ENCODE peak calls at places on chromosomes 6 and 20, in nine cellular contexts. J is CD8-positive, alpha-beta T cell; Z is Daoy; L is gastrocnemius medialis; Q is foreskin fibroblast; A is amniotic stem cell; C is fibroblast of the conjunctiva; H is CD4-positive, alpha-beta memory T cell; O is GM04504. B is an unnamed sample.

GRCh38 chr6:38345586-38345985 is 294.1 kb downstream of the BTBD9 start:
- DNase-seq in L (no peak), Q (no peak), J (no peak), A (no peak), O (no peak), H (no peak), Z (no peak), C (no peak), B (no peak)

GRCh38 chr6:169812257-169812644 is 60.8 kb downstream of the ERMARD start:
- DNase-seq in A (no peak), O (no peak), L (no peak), H (no peak), J (no peak), Z (no peak), Q (no peak), C (no peak), B (no peak)

GRCh38 chr20:5714261-5715041 is 35.8 kb upstream of the SHLD1 start:
- DNase-seq in H (peak), O (no peak), A (no peak), J (peak), Z (no peak), C (no peak), Q (no peak), L (no peak), B (peak)

GRCh38 chr6:47209632-47210031 is 100.1 kb downstream of the TNFRSF21 start:
- DNase-seq in H (no peak), J (no peak), C (no peak), L (no peak), O (peak), A (no peak), Z (no peak), Q (no peak), B (no peak)

GRCh38 chr6:6997282-6998193 is 110.2 kb upstream of the RREB1 start:
- DNase-seq in C (no peak), Q (no peak), J (no peak), Z (no peak), O (no peak), L (no peak), A (no peak), H (no peak), B (no peak)

GRCh38 chr6:158655569-158656450 is 6.0 kb downstream of the SYTL3 start:
- DNase-seq in A (no peak), C (no peak), Q (no peak), H (no peak), L (no peak), O (no peak), J (no peak), Z (no peak), B (no peak)

GRCh38 chr6:15254074-15254975 is 8.5 kb downstream of the JARID2 start:
- DNase-seq in A (no peak), O (no peak), Z (peak), J (no peak), Q (no peak), H (no peak), C (no peak), L (no peak), B (no peak)

GRCh38 chr6:82385961-82386360 is 22.3 kb downstream of the TPBG start:
- DNase-seq in Q (no peak), O (no peak), H (no peak), A (no peak), C (no peak), L (no peak), J (no peak), Z (no peak), B (no peak)

GRCh38 chr6:118876201-118876600 is 17.8 kb upstream of the ASF1A start:
- DNase-seq in L (no peak), A (peak), H (no peak), O (no peak), C (no peak), Z (peak), Q (no peak), J (no peak), B (no peak)

GRCh38 chr20:48489046-48489463 is 338.7 kb downstream of the PREX1 start:
- DNase-seq in L (no peak), Z (no peak), C (no peak), A (no peak), O (no peak), J (no peak), H (no peak), Q (no peak), B (no peak)

GRCh38 chr20:46627251-46627650 is 24.0 kb downstream of the SLC13A3 start:
- DNase-seq in A (no peak), Z (no peak), L (no peak), O (no peak), Q (no peak), C (no peak), J (no peak), H (no peak), B (no peak)

GRCh38 chr6:101083533-101084172 is 202.5 kb upstream of the ASCC3 start:
- DNase-seq in C (no peak), L (no peak), Q (peak), H (no peak), J (no peak), Z (no peak), A (no peak), O (peak), B (no peak)

GRCh38 chr6:26053929-26054658 is 33.1 kb upstream of the HFE start:
- DNase-seq in C (no peak), J (no peak), A (no peak), Q (no peak), L (no peak), H (no peak), O (no peak), Z (peak), B (no peak)

GRCh38 chr6:87731818-87732661 is 30.0 kb upstream of the AKIRIN2 start:
- DNase-seq in H (peak), L (peak), O (peak), C (peak), Q (peak), A (peak), J (peak), Z (peak), B (no peak)

GRCh38 chr20:17916365-17916996 is 52.1 kb downstream of the SNX5 start:
- DNase-seq in C (no peak), H (no peak), L (no peak), Z (no peak), A (no peak), Q (no peak), O (no peak), J (no peak), B (no peak)

GRCh38 chr6:2725999-2726567 is 24.6 kb downstream of the MYLK4 start:
- DNase-seq in O (no peak), Z (peak), H (no peak), Q (no peak), J (no peak), A (no peak), C (peak), L (no peak), B (no peak)

GRCh38 chr6:106520711-106521367 is 108.5 kb downstream of the RTN4IP1 start:
- DNase-seq in Q (no peak), J (peak), A (no peak), Z (no peak), H (peak), L (no peak), O (no peak), C (no peak), B (peak)

GRCh38 chr6:139778113-139778512 is 403.7 kb upstream of the CITED2 start:
- DNase-seq in Q (no peak), J (no peak), C (no peak), A (no peak), O (no peak), Z (no peak), L (no peak), H (no peak), B (no peak)

GRCh38 chr20:64036346-64037198 is 590 bp downstream of the C20orf204 start:
- DNase-seq in O (no peak), Q (no peak), H (no peak), A (no peak), L (no peak), Z (no peak), J (no peak), C (no peak), B (no peak)

GRCh38 chr6:16136536-16137450 is 7.9 kb downstream of the MYLIP start:
- DNase-seq in J (peak), O (no peak), L (peak), C (peak), H (peak), A (peak), Q (peak), Z (peak), B (peak)

GRCh38 chr6:106608080-106608668 is 21.1 kb downstream of the RTN4IP1 start:
- DNase-seq in Z (peak), L (no peak), J (no peak), O (peak), A (peak), Q (no peak), H (no peak), C (no peak), B (peak)

GRCh38 chr6:157235600-157236039 is 87.7 kb downstream of the TMEM242 start:
- DNase-seq in J (peak), C (peak), Q (peak), Z (peak), H (peak), A (no peak), O (no peak), L (no peak), B (peak)

GRCh38 chr20:31822421-31823330 is 3.5 kb downstream of the MYLK2 start:
- DNase-seq in C (no peak), Q (peak), J (peak), A (no peak), H (peak), Z (peak), O (peak), L (peak), B (peak)

GRCh38 chr20:48286571-48287551 is 501.6 kb upstream of the SULF2 start:
- DNase-seq in J (no peak), Z (no peak), L (no peak), C (no peak), H (no peak), O (no peak), A (no peak), Q (peak), B (no peak)

GRCh38 chr6:151391471-151392428 is at the start of gene ZBTB2:
- DNase-seq in Q (peak), J (peak), O (no peak), Z (peak), H (peak), C (peak), L (peak), A (peak), B (peak)

GRCh38 chr6:122184260-122184934 is 215.1 kb upstream of the HSF2 start:
- DNase-seq in Z (no peak), Q (peak), A (peak), C (peak), O (no peak), L (no peak), J (no peak), H (no peak), B (no peak)

GRCh38 chr6:139588076-139588639 is 213.7 kb upstream of the CITED2 start:
- DNase-seq in H (no peak), L (peak), A (no peak), J (no peak), Q (no peak), Z (peak), C (no peak), O (no peak), B (no peak)

GRCh38 chr20:23334111-23334510 is 16.5 kb upstream of the NXT1 start:
- DNase-seq in O (no peak), C (no peak), A (no peak), L (no peak), J (no peak), Q (no peak), Z (no peak), H (no peak), B (no peak)

GRCh38 chr6:144286503-144287393 is 1.6 kb downstream of the UTRN start:
- DNase-seq in J (no peak), H (peak), Z (peak), O (peak), L (peak), Q (peak), C (no peak), A (no peak), B (peak)